ENCODE peak calls at places on chromosomes 5 and 9, in nine cellular contexts. D, O, Y, P, N, W, E, Q and T are unnamed samples.

GRCh38 chr5:74639538-74640449 is 734 bp downstream of the ENC1 start:
- DNase-seq in D (peak), O (no peak), Y (no peak), P (peak), N (peak), W (no peak), E (peak), Q (peak), T (no peak)

GRCh38 chr5:9218358-9218757 is 327.5 kb downstream of the SEMA5A start:
- DNase-seq in D (no peak), O (no peak), Y (no peak), P (no peak), N (no peak), W (no peak), E (no peak), Q (no peak), T (no peak)

GRCh38 chr5:139137703-139138102 is 60.5 kb downstream of the SIL1 start:
- DNase-seq in D (no peak), O (peak), Y (peak), P (no peak), N (no peak), W (no peak), E (no peak), Q (no peak), T (no peak)

GRCh38 chr9:134562146-134562753 is 79.4 kb upstream of the COL5A1 start:
- DNase-seq in D (no peak), O (no peak), Y (no peak), P (peak), N (no peak), W (no peak), E (peak), Q (no peak), T (no peak)

GRCh38 chr9:135108801-135109500 is 21.5 kb downstream of the OLFM1 start:
- DNase-seq in D (no peak), O (no peak), Y (no peak), P (no peak), N (peak), W (no peak), E (no peak), Q (no peak), T (no peak)

GRCh38 chr5:173018352-173018751 is 34.8 kb downstream of the ATP6V0E1 start:
- DNase-seq in D (no peak), O (no peak), Y (no peak), P (no peak), N (no peak), W (no peak), E (no peak), Q (no peak), T (no peak)

GRCh38 chr5:56985941-56986630 is 34.2 kb upstream of the MIER3 start:
- DNase-seq in D (no peak), O (no peak), Y (no peak), P (no peak), N (no peak), W (no peak), E (no peak), Q (no peak), T (no peak)

GRCh38 chr5:73917433-73917832 is 291.4 kb downstream of the ARHGEF28 start:
- DNase-seq in D (no peak), O (no peak), Y (no peak), P (no peak), N (peak), W (peak), E (no peak), Q (no peak), T (no peak)

GRCh38 chr9:114592356-114592755 is 4.8 kb downstream of the ATP6V1G1 start:
- DNase-seq in D (no peak), O (no peak), Y (no peak), P (no peak), N (no peak), W (no peak), E (peak), Q (peak), T (no peak)

GRCh38 chr5:57386958-57387357 is 95.7 kb downstream of the ACTBL2 start:
- DNase-seq in D (no peak), O (no peak), Y (no peak), P (no peak), N (no peak), W (no peak), E (no peak), Q (no peak), T (no peak)

GRCh38 chr9:76873821-76874220 is 32.1 kb downstream of the PRUNE2 start:
- DNase-seq in D (no peak), O (no peak), Y (no peak), P (no peak), N (no peak), W (no peak), E (no peak), Q (no peak), T (no peak)

GRCh38 chr5:8413975-8414374 is 545.0 kb downstream of the MTRR start:
- DNase-seq in D (no peak), O (no peak), Y (no peak), P (no peak), N (no peak), W (no peak), E (no peak), Q (no peak), T (no peak)

GRCh38 chr9:133682961-133683493 is 46.9 kb downstream of the DBH start:
- DNase-seq in D (peak), O (no peak), Y (no peak), P (no peak), N (peak), W (no peak), E (peak), Q (no peak), T (no peak)

GRCh38 chr5:39422886-39423285 is 1.9 kb downstream of the DAB2 start:
- DNase-seq in D (no peak), O (no peak), Y (no peak), P (no peak), N (no peak), W (no peak), E (no peak), Q (no peak), T (no peak)

GRCh38 chr5:57577432-57578175 is 95.0 kb upstream of the ACTBL2 start:
- DNase-seq in D (no peak), O (no peak), Y (no peak), P (no peak), N (no peak), W (no peak), E (no peak), Q (no peak), T (no peak)

GRCh38 chr9:135745189-135745588 is 43.2 kb downstream of the KCNT1 start:
- DNase-seq in D (no peak), O (no peak), Y (no peak), P (no peak), N (no peak), W (no peak), E (no peak), Q (no peak), T (no peak)

GRCh38 chr5:935510-936084 is 42.9 kb downstream of the TRIP13 start:
- DNase-seq in D (no peak), O (no peak), Y (no peak), P (no peak), N (no peak), W (no peak), E (no peak), Q (no peak), T (no peak)

GRCh38 chr5:150642567-150642927 is 2.1 kb downstream of the SYNPO start:
- DNase-seq in D (peak), O (no peak), Y (no peak), P (no peak), N (peak), W (peak), E (no peak), Q (no peak), T (no peak)

GRCh38 chr5:54644226-54644625 is 126.7 kb downstream of the SNX18 start:
- DNase-seq in D (no peak), O (no peak), Y (no peak), P (no peak), N (no peak), W (no peak), E (no peak), Q (no peak), T (no peak)

GRCh38 chr9:34375901-34376595 is 650 bp downstream of the MYORG start:
- DNase-seq in D (peak), O (peak), Y (peak), P (peak), N (peak), W (no peak), E (peak), Q (peak), T (no peak)

GRCh38 chr5:34534237-34535108 is 121.7 kb upstream of the RAI14 start:
- DNase-seq in D (no peak), O (no peak), Y (no peak), P (no peak), N (no peak), W (no peak), E (no peak), Q (no peak), T (no peak)

GRCh38 chr9:94805585-94805984 is 79.1 kb downstream of the AOPEP start:
- DNase-seq in D (no peak), O (no peak), Y (no peak), P (no peak), N (no peak), W (no peak), E (no peak), Q (no peak), T (no peak)

GRCh38 chr9:13378171-13378570 is 98.7 kb upstream of the MPDZ start:
- DNase-seq in D (no peak), O (no peak), Y (no peak), P (no peak), N (no peak), W (no peak), E (no peak), Q (no peak), T (no peak)

GRCh38 chr9:126248680-126249079 is 77.9 kb upstream of the MVB12B start:
- DNase-seq in D (no peak), O (no peak), Y (no peak), P (no peak), N (no peak), W (no peak), E (no peak), Q (no peak), T (no peak)

GRCh38 chr9:21943464-21943863 is 50.7 kb downstream of the CDKN2A start:
- DNase-seq in D (no peak), O (no peak), Y (no peak), P (no peak), N (no peak), W (no peak), E (no peak), Q (no peak), T (no peak)

GRCh38 chr5:31270396-31270795 is 76.9 kb downstream of the CDH6 start:
- DNase-seq in D (no peak), O (peak), Y (peak), P (no peak), N (no peak), W (no peak), E (no peak), Q (no peak), T (no peak)

GRCh38 chr5:150361301-150361700 is 3.8 kb downstream of the TCOF1 start:
- DNase-seq in D (no peak), O (no peak), Y (no peak), P (no peak), N (no peak), W (no peak), E (no peak), Q (no peak), T (no peak)

GRCh38 chr5:43547532-43547931 is 9.3 kb downstream of the PAIP1 start:
- DNase-seq in D (no peak), O (no peak), Y (no peak), P (no peak), N (no peak), W (no peak), E (no peak), Q (no peak), T (no peak)

GRCh38 chr9:93651521-93651950 is 75.2 kb downstream of the PHF2 start:
- DNase-seq in D (peak), O (no peak), Y (no peak), P (no peak), N (no peak), W (no peak), E (no peak), Q (peak), T (no peak)

GRCh38 chr9:77944556-77945261 is 86.9 kb downstream of the GNAQ start:
- DNase-seq in D (peak), O (no peak), Y (no peak), P (no peak), N (no peak), W (no peak), E (no peak), Q (peak), T (no peak)

GRCh38 chr5:39131210-39132127 is 57.3 kb upstream of the RICTOR start:
- DNase-seq in D (no peak), O (no peak), Y (no peak), P (no peak), N (no peak), W (no peak), E (no peak), Q (no peak), T (no peak)

GRCh38 chr5:18314192-18314778 is 680.0 kb downstream of the TAF11L14 start:
- DNase-seq in D (no peak), O (peak), Y (peak), P (no peak), N (no peak), W (no peak), E (no peak), Q (no peak), T (no peak)

GRCh38 chr5:179420476-179420875 is 75.2 kb upstream of the ADAMTS2 start:
- DNase-seq in D (no peak), O (no peak), Y (no peak), P (no peak), N (no peak), W (no peak), E (no peak), Q (no peak), T (no peak)

GRCh38 chr9:108552459-108553040 is 303.2 kb downstream of the ACTL7B start:
- DNase-seq in D (no peak), O (peak), Y (no peak), P (no peak), N (peak), W (no peak), E (no peak), Q (no peak), T (no peak)

GRCh38 chr5:120695368-120695880 is 231.3 kb downstream of the PRR16 start:
- DNase-seq in D (no peak), O (no peak), Y (no peak), P (no peak), N (no peak), W (no peak), E (no peak), Q (no peak), T (no peak)

GRCh38 chr9:127099664-127100063 is 22.8 kb downstream of the ANGPTL2 start:
- DNase-seq in D (no peak), O (no peak), Y (no peak), P (no peak), N (no peak), W (no peak), E (no peak), Q (no peak), T (no peak)

GRCh38 chr9:134689320-134690181 is 47.9 kb downstream of the COL5A1 start:
- DNase-seq in D (peak), O (no peak), Y (peak), P (no peak), N (peak), W (peak), E (no peak), Q (no peak), T (no peak)

GRCh38 chr5:149134778-149135169 is 6.5 kb upstream of the ABLIM3 start:
- DNase-seq in D (no peak), O (no peak), Y (no peak), P (no peak), N (no peak), W (no peak), E (no peak), Q (no peak), T (no peak)